ENCODE peak calls at places on chromosomes 3 and 15, in six cellular contexts. X, C, U, Q, W and P are unnamed samples.

GRCh38 chr3:130894873-130895330 is 1.0 kb downstream of the ATP2C1 start:
- DNase-seq in X (peak; percentile 33), C (no peak), U (no peak), Q (peak; percentile 42), W (no peak), P (no peak)

GRCh38 chr3:190862209-190863118 is at the start of gene GMNC:
- DNase-seq in X (peak; percentile 63), C (peak; percentile 41), U (peak; percentile 70), Q (peak; percentile 83), W (peak; percentile 83), P (peak; percentile 77)

GRCh38 chr15:97317163-97317562 is 643.3 kb upstream of the ARRDC4 start:
- DNase-seq in X (no peak), C (no peak), U (no peak), Q (no peak), W (no peak), P (no peak)

GRCh38 chr3:142276780-142277179 is 51.4 kb upstream of the GK5 start:
- DNase-seq in X (peak; percentile 72), C (no peak), U (no peak), Q (peak; percentile 45), W (peak; percentile 28), P (no peak)

GRCh38 chr15:56495050-56495449 is 30.1 kb upstream of the MNS1 start:
- DNase-seq in X (no peak), C (no peak), U (no peak), Q (no peak), W (no peak), P (peak; percentile 68)

GRCh38 chr15:64865998-64866520 is 24.3 kb downstream of the PLEKHO2 start:
- DNase-seq in X (peak; percentile 88), C (no peak), U (no peak), Q (peak; percentile 95), W (no peak), P (peak; percentile 29)

GRCh38 chr3:177071496-177072156 is 125.7 kb downstream of the TBL1XR1 start:
- DNase-seq in X (no peak), C (no peak), U (no peak), Q (peak; percentile 23), W (no peak), P (no peak)

GRCh38 chr3:43525941-43526607 is 95.7 kb downstream of the ANO10 start:
- DNase-seq in X (no peak), C (no peak), U (no peak), Q (no peak), W (no peak), P (no peak)

GRCh38 chr15:70528270-70528706 is 235.1 kb downstream of the UACA start:
- DNase-seq in X (no peak), C (peak; percentile 82), U (no peak), Q (peak; percentile 45), W (peak; percentile 8), P (peak; percentile 50)

GRCh38 chr3:181105636-181106035 is 116.1 kb upstream of the DNAJC19 start:
- DNase-seq in X (no peak), C (no peak), U (no peak), Q (no peak), W (no peak), P (no peak)

GRCh38 chr15:90234519-90234988 is 545 bp downstream of the GDPGP1 start:
- DNase-seq in X (peak; percentile 31), C (no peak), U (no peak), Q (peak; percentile 26), W (no peak), P (no peak)

GRCh38 chr15:68994981-68995753 is 19.3 kb upstream of the NOX5 start:
- DNase-seq in X (no peak), C (no peak), U (no peak), Q (no peak), W (no peak), P (no peak)

GRCh38 chr3:159763466-159764210 is 225.0 kb upstream of the IL12A start:
- DNase-seq in X (peak; percentile 93), C (peak; percentile 49), U (peak; percentile 79), Q (peak; percentile 96), W (peak; percentile 88), P (peak; percentile 81)

GRCh38 chr3:98978068-98978811 is 76.7 kb upstream of the DCBLD2 start:
- DNase-seq in X (no peak), C (no peak), U (no peak), Q (no peak), W (no peak), P (no peak)

GRCh38 chr15:73650387-73651126 is 17.4 kb upstream of the NPTN start:
- DNase-seq in X (peak; percentile 75), C (no peak), U (no peak), Q (peak; percentile 62), W (no peak), P (no peak)

GRCh38 chr3:188139466-188139865 is 14.5 kb upstream of the LPP start:
- DNase-seq in X (no peak), C (no peak), U (no peak), Q (no peak), W (no peak), P (no peak)

GRCh38 chr3:108125550-108126071 is 34.8 kb upstream of the CD47 start:
- DNase-seq in X (no peak), C (peak; percentile 74), U (no peak), Q (no peak), W (no peak), P (peak; percentile 53)

GRCh38 chr3:167653155-167653554 is 587 bp downstream of the WDR49 start:
- DNase-seq in X (no peak), C (no peak), U (no peak), Q (no peak), W (no peak), P (no peak)

GRCh38 chr3:125098929-125099328 is 43.1 kb upstream of the HEG1 start:
- DNase-seq in X (peak; percentile 74), C (no peak), U (no peak), Q (no peak), W (no peak), P (no peak)

GRCh38 chr3:100033184-100033583 is 81.1 kb downstream of the FILIP1L start:
- DNase-seq in X (no peak), C (no peak), U (no peak), Q (no peak), W (peak; percentile 78), P (no peak)

GRCh38 chr3:195911946-195912270 is 3.6 kb upstream of the TNK2 start:
- DNase-seq in X (peak; percentile 51), C (no peak), U (no peak), Q (no peak), W (no peak), P (no peak)

GRCh38 chr3:144034715-144035114 is 63.1 kb downstream of the DIPK2A start:
- DNase-seq in X (no peak), C (no peak), U (no peak), Q (no peak), W (no peak), P (no peak)

GRCh38 chr3:142846779-142847577 is 41.9 kb downstream of the PCOLCE2 start:
- DNase-seq in X (no peak), C (no peak), U (no peak), Q (no peak), W (no peak), P (no peak)

GRCh38 chr15:67863442-67863987 is 23.7 kb upstream of the RNU6-1 start:
- DNase-seq in X (peak; percentile 87), C (peak; percentile 76), U (peak; percentile 91), Q (peak; percentile 86), W (peak; percentile 52), P (peak; percentile 81)

GRCh38 chr3:160950542-160950941 is 154.6 kb downstream of the B3GALNT1 start:
- DNase-seq in X (no peak), C (no peak), U (no peak), Q (no peak), W (no peak), P (no peak)

GRCh38 chr3:151210676-151211381 is 7.8 kb upstream of the GPR171 start:
- DNase-seq in X (no peak), C (peak; percentile 43), U (no peak), Q (peak; percentile 18), W (no peak), P (peak; percentile 36)

GRCh38 chr15:59400103-59400813 is 27.6 kb upstream of the MYO1E start:
- DNase-seq in X (no peak), C (no peak), U (no peak), Q (no peak), W (no peak), P (no peak)

GRCh38 chr3:46471371-46471914 is 6.7 kb upstream of the LTF start:
- DNase-seq in X (no peak), C (no peak), U (no peak), Q (no peak), W (no peak), P (no peak)

GRCh38 chr3:177596248-177596821 is 399.1 kb upstream of the TBL1XR1 start:
- DNase-seq in X (no peak), C (no peak), U (no peak), Q (peak; percentile 13), W (peak; percentile 64), P (no peak)

GRCh38 chr15:35038655-35039534 is 46.2 kb downstream of the NANOGP8 start:
- DNase-seq in X (peak; percentile 49), C (no peak), U (no peak), Q (no peak), W (no peak), P (no peak)

GRCh38 chr3:42009456-42009855 is 47.6 kb upstream of the ULK4 start:
- DNase-seq in X (no peak), C (no peak), U (no peak), Q (peak; percentile 52), W (no peak), P (no peak)

GRCh38 chr3:173410836-173411235 is 13.3 kb downstream of the NLGN1 start:
- DNase-seq in X (no peak), C (no peak), U (no peak), Q (no peak), W (no peak), P (no peak)

GRCh38 chr15:68399096-68400065 is 32.6 kb downstream of the ITGA11 start:
- DNase-seq in X (no peak), C (no peak), U (no peak), Q (no peak), W (peak; percentile 52), P (no peak)